ENCODE peak calls at places on chromosomes 16 and 17, in seven cellular contexts. J is A549; Z is WTC11; L is NCI-H82; E is NCI-H446 treated with DMSO at 0.1 percent for 48 hours; R is T-helper 2 cell treated with Interferon-gamma antibody and Interleukin-4, amounts not matched to agents 5 μg/mL and 100 μg/mL, for 36 hours; K is cardiac fibroblast. S is an unnamed sample.

GRCh38 chr17:78034429-78035091 is 76.1 kb downstream of the TNRC6C start:
- DNase-seq in J (no peak), Z (no peak), L (no peak), E (no peak), R (no peak), K (peak), S (no peak)

GRCh38 chr17:412211-413015 is 59.8 kb upstream of the RPH3AL start:
- DNase-seq in J (peak), Z (peak), L (peak), E (peak), R (peak), K (peak), S (peak)

GRCh38 chr17:17206149-17206912 is at the start of gene PLD6:
- DNase-seq in J (peak), Z (peak), L (peak), E (peak), R (peak), K (peak), S (peak)

GRCh38 chr16:28867241-28867640 is 3.6 kb downstream of the SH2B1 start:
- DNase-seq in J (no peak), Z (no peak), L (no peak), E (no peak), R (no peak), K (no peak), S (no peak)

GRCh38 chr16:2331199-2331931 is 9.2 kb downstream of the ABCA3 start:
- DNase-seq in J (no peak), Z (no peak), L (no peak), E (no peak), R (no peak), K (no peak), S (no peak)

GRCh38 chr16:27811881-27812280 is 251.6 kb downstream of the GSG1L start:
- DNase-seq in J (no peak), Z (no peak), L (no peak), E (no peak), R (no peak), K (no peak), S (no peak)

GRCh38 chr16:70295634-70296033 is 3.4 kb upstream of the DDX19B start:
- DNase-seq in J (no peak), Z (no peak), L (no peak), E (no peak), R (no peak), K (no peak), S (no peak)

GRCh38 chr17:77002103-77003045 is 134.2 kb downstream of the MGAT5B start:
- DNase-seq in J (peak), Z (no peak), L (no peak), E (no peak), R (no peak), K (peak), S (no peak)

GRCh38 chr17:2062571-2063183 is 7.8 kb downstream of the HIC1 start:
- DNase-seq in J (no peak), Z (no peak), L (no peak), E (no peak), R (no peak), K (peak), S (no peak)